ENCODE peak calls at places on chromosomes 3 and 15, in nine cellular contexts. U is bronchial epithelial cell, M is ovary, R is AG04450, X is heart right ventricle, N is A673, K is lung, Q is hepatocyte, V is right lobe of liver. O is an unnamed sample. For H3K27me3, the result is how much of the 10 kb centered on the place peaks cover.

GRCh38 chr3:59605318-59605717 is 555.5 kb upstream of the CFAP20DC start:
- DNase-seq in N (no peak), V (no peak), K (no peak), M (no peak), Q (no peak), X (no peak), U (no peak), R (no peak), O (no peak)

GRCh38 chr3:172129868-172130751 is 90.7 kb downstream of the FNDC3B start:
- DNase-seq in U (peak), K (peak), V (peak), R (peak), N (no peak), X (peak), Q (peak), M (peak), O (peak)

GRCh38 chr3:30310251-30310954 is 296.0 kb upstream of the TGFBR2 start:
- DNase-seq in K (no peak), M (no peak), U (no peak), X (no peak), V (no peak), Q (no peak), N (no peak), R (no peak), O (no peak)

GRCh38 chr3:174216948-174217718 is 642.0 kb upstream of the NAALADL2 start:
- DNase-seq in V (no peak), Q (no peak), R (no peak), X (no peak), M (no peak), N (peak), K (no peak), U (no peak), O (peak)

GRCh38 chr15:48806151-48806550 is 4.7 kb downstream of the CEP152 start:
- DNase-seq in N (peak), K (no peak), V (no peak), M (no peak), Q (no peak), X (peak), R (no peak), U (no peak), O (no peak)

GRCh38 chr3:112003321-112004080 is 4.8 kb downstream of the TAGLN3 start:
- DNase-seq in U (peak), Q (no peak), K (no peak), X (no peak), N (no peak), R (no peak), V (no peak), M (no peak), O (no peak)

GRCh38 chr15:72358532-72359180 is 17.2 kb downstream of the HEXA start:
- DNase-seq in R (peak), K (peak), X (peak), Q (no peak), N (no peak), M (no peak), V (peak), U (peak), O (no peak)

GRCh38 chr3:45905755-45906154 is 19.4 kb downstream of the CCR9 start:
- DNase-seq in V (no peak), R (no peak), Q (no peak), X (no peak), N (no peak), U (no peak), K (no peak), M (no peak), O (no peak)

GRCh38 chr3:13879102-13879945 is 547 bp downstream of the WNT7A start:
- DNase-seq in N (no peak), X (no peak), U (no peak), Q (peak), K (no peak), M (no peak), R (no peak), V (no peak), O (peak)

GRCh38 chr3:13881536-13882410 is 1.9 kb upstream of the WNT7A start:
- DNase-seq in M (no peak), X (no peak), N (no peak), R (no peak), K (no peak), V (no peak), U (no peak), Q (no peak), O (no peak)

GRCh38 chr3:13879946-13880810 is at the start of gene WNT7A:
- DNase-seq in Q (peak), R (no peak), N (peak), V (no peak), M (no peak), U (peak), X (no peak), K (no peak), O (peak)

GRCh38 chr3:13878711-13879101 is 1.2 kb downstream of the WNT7A start:
- DNase-seq in Q (no peak), U (no peak), K (no peak), V (no peak), N (no peak), R (no peak), X (no peak), M (no peak), O (peak)

DNA sequence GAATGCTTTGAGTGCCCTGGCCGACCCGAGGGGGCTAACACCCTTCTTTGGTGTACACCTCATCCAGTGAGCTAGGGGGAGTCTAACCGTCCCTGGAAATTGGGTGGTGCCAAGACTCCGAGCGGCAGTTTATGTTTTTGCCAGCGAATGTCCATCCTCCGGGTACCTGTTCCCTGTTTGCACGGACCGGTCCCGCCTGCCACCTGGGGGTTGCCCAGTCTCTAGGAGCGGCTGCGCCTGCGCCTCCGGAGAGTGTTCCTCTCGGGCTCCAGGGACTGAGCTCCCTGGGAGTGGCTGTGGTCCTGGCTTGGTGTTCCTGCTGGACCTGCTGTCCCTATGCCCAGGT is 913 bp upstream of the WNT7A start:
- DNase-seq in V (no peak), U (no peak), X (no peak), K (no peak), N (no peak), R (no peak), M (no peak), Q (peak), O (no peak)
- H3K27me3 ChIP-seq in V (under half), U (under half), X (half or more), K (under half), N (half or more), R (under half), M (under half), Q (half or more), O (under half)

GRCh38 chr3:160060409-160061027 is 71.9 kb downstream of the IL12A start:
- DNase-seq in N (no peak), X (no peak), M (no peak), R (no peak), Q (no peak), U (no peak), V (no peak), K (no peak), O (no peak)
- H3K27me3 ChIP-seq in N (under half), X (under half), M (under half), R (under half), Q (under half), U (under half), V (under half), K (under half), O (under half)

GRCh38 chr15:52803543-52804306 is 13.6 kb upstream of the ONECUT1 start:
- DNase-seq in X (no peak), R (no peak), V (peak), M (no peak), U (no peak), Q (no peak), K (no peak), N (no peak), O (no peak)

GRCh38 chr15:52806284-52806655 is 16.1 kb upstream of the ONECUT1 start:
- DNase-seq in U (no peak), Q (no peak), M (no peak), K (no peak), R (no peak), X (no peak), V (peak), N (no peak), O (no peak)

GRCh38 chr15:52804526-52805081 is 14.5 kb upstream of the ONECUT1 start:
- DNase-seq in U (no peak), N (no peak), K (no peak), M (no peak), X (no peak), V (no peak), Q (no peak), R (no peak), O (no peak)

GRCh38 chr15:52808441-52808840 is 18.3 kb upstream of the ONECUT1 start:
- DNase-seq in Q (no peak), N (no peak), R (no peak), V (no peak), K (no peak), U (peak), X (no peak), M (no peak), O (no peak)

DNA sequence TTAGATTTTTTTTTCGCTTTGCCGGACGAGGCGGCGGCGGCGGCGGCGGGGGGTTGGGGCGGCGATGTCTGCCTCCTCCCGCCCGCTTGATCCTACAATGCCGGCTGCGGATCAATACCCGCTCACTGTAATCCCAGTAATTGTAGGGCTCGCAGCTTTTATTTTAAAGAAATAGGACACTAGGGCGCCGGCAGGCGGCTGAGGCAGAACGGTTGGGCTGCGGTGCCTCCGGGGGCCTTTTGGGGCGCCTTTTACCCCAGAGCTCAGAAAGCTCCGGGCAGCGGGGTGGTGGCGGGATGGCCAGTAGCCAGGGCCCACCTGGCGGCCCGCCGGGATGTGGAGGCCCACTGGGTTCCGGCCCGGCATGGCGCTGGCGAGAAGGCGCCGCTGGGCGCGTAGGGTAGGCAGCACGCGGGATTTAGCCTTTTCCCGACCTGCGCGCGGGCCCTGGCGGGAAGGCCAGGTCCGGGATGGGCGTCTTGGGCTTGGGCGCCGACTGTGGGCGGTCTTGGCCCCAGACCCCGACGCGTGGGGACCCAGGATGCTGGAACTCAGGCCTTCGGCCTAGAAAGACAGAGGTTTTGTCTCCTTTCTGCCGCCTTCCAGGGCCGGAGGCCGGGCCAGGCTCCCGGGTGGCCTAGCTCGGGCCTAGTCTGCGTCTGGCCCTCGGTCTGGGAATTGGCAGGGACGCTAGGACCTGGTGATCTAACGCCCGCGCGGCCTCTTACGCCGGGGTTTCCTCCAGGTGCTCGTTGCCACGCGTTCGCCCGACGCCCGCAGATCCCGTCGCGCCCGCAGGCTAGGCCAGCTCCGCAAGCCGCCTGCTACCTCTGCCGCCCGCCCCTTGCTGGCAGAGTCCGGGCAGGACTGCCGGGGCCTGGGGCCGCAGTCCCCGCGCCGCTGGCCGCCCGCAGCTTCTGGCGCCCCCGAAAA is 15.5 kb upstream of the ONECUT1 start:
- DNase-seq in M (no peak), U (no peak), X (no peak), N (no peak), Q (no peak), K (no peak), V (peak), R (no peak), O (no peak)
- H3K27me3 ChIP-seq in M (under half), U (half or more), X (half or more), N (half or more), Q (half or more), K (under half), V (under half), R (half or more), O (under half)

DNA sequence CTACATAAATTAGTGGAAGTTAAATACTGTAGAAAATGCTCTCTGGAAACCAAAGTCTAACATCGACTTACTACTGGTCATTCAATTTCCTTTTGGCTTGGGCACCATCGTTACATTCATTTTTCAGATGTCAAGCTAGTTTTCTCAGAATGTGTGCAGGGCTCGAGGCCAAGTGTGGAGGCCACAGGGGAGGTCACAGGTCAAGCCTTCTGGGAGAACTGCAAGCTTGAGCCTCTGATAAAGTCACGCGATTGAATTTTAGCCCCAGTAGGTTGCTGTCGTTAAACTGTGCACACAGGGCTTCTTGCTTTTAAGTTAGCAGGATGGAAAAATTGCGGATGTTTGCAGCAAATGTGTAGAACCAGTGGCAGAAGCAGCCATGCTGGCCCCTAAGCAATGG is 182.2 kb downstream of the APBA2 start:
- DNase-seq in K (no peak), U (no peak), V (no peak), M (no peak), N (no peak), X (no peak), R (no peak), Q (no peak), O (no peak)
- H3K27me3 ChIP-seq in K (under half), U (under half), V (under half), M (under half), N (under half), X (under half), R (under half), Q (under half), O (under half)